ENCODE peak calls at places on chromosomes 13 and 19, in five cellular contexts. One of them, this sample, is unnamed.

GRCh38 chr13:37984357-37984756 is 114.8 kb upstream of the TRPC4 start:
- DNase-seq in HCT116: no peak
- DNase-seq in coronary artery: no peak
- DNase-seq in heart left ventricle: no peak
- DNase-seq in upper lobe of left lung: no peak
- DNase-seq in this sample: no peak

GRCh38 chr19:47729468-47729798 is 15.9 kb upstream of the NOP53 start:
- DNase-seq in coronary artery: peak; percentile 93
- DNase-seq in upper lobe of left lung: peak; percentile 86
- DNase-seq in heart left ventricle: peak; percentile 73
- DNase-seq in HCT116: peak; percentile 79
- DNase-seq in this sample: no peak

GRCh38 chr19:46924874-46925547 is 64.2 kb downstream of the ARHGAP35 start:
- DNase-seq in upper lobe of left lung: peak; percentile 33
- DNase-seq in heart left ventricle: peak; percentile 42
- DNase-seq in coronary artery: no peak
- DNase-seq in HCT116: no peak
- DNase-seq in this sample: no peak

GRCh38 chr13:49791214-49791752 is 1.2 kb downstream of the KPNA3 start:
- DNase-seq in upper lobe of left lung: peak; percentile 54
- DNase-seq in HCT116: no peak
- DNase-seq in coronary artery: no peak
- DNase-seq in heart left ventricle: no peak
- DNase-seq in this sample: no peak

GRCh38 chr19:10776900-10777650 is 58.9 kb downstream of the TMED1 start:
- DNase-seq in upper lobe of left lung: no peak
- DNase-seq in coronary artery: no peak
- DNase-seq in heart left ventricle: no peak
- DNase-seq in HCT116: no peak
- DNase-seq in this sample: no peak

GRCh38 chr13:60174113-60174512 is 10.4 kb upstream of the DIAPH3 start:
- DNase-seq in heart left ventricle: no peak
- DNase-seq in coronary artery: no peak
- DNase-seq in upper lobe of left lung: no peak
- DNase-seq in HCT116: no peak
- DNase-seq in this sample: no peak

GRCh38 chr13:90436697-90437096 is 910.8 kb upstream of the MIR17HG start:
- DNase-seq in upper lobe of left lung: no peak
- DNase-seq in coronary artery: no peak
- DNase-seq in HCT116: no peak
- DNase-seq in heart left ventricle: no peak
- DNase-seq in this sample: no peak

GRCh38 chr13:44815507-44816074 is 173.7 kb downstream of the NUFIP1 start:
- DNase-seq in upper lobe of left lung: peak; percentile 78
- DNase-seq in coronary artery: no peak
- DNase-seq in HCT116: peak; percentile 67
- DNase-seq in heart left ventricle: no peak
- DNase-seq in this sample: no peak

GRCh38 chr13:32804673-32805260 is 211.5 kb upstream of the KL start:
- DNase-seq in heart left ventricle: no peak
- DNase-seq in coronary artery: no peak
- DNase-seq in upper lobe of left lung: no peak
- DNase-seq in HCT116: no peak
- DNase-seq in this sample: no peak

GRCh38 chr13:94967183-94968039 is 255.1 kb upstream of the SOX21 start:
- DNase-seq in heart left ventricle: no peak
- DNase-seq in upper lobe of left lung: no peak
- DNase-seq in coronary artery: no peak
- DNase-seq in HCT116: no peak
- DNase-seq in this sample: no peak

GRCh38 chr19:6402834-6403608 is 10.1 kb upstream of the GTF2F1 start:
- DNase-seq in heart left ventricle: no peak
- DNase-seq in coronary artery: no peak
- DNase-seq in upper lobe of left lung: no peak
- DNase-seq in HCT116: no peak
- DNase-seq in this sample: no peak

GRCh38 chr19:19405919-19406877 is 723 bp downstream of the GATAD2A start:
- DNase-seq in heart left ventricle: peak; percentile 72
- DNase-seq in HCT116: no peak
- DNase-seq in upper lobe of left lung: peak; percentile 55
- DNase-seq in coronary artery: peak; percentile 82
- DNase-seq in this sample: peak; percentile 55

GRCh38 chr13:48161530-48162179 is 66.8 kb upstream of the MED4 start:
- DNase-seq in upper lobe of left lung: peak; percentile 85
- DNase-seq in heart left ventricle: peak; percentile 60
- DNase-seq in HCT116: no peak
- DNase-seq in coronary artery: no peak
- DNase-seq in this sample: no peak

GRCh38 chr13:66974889-66975288 is 255.2 kb downstream of the PCDH9 start:
- DNase-seq in coronary artery: no peak
- DNase-seq in HCT116: no peak
- DNase-seq in heart left ventricle: no peak
- DNase-seq in upper lobe of left lung: no peak
- DNase-seq in this sample: no peak

GRCh38 chr19:7254590-7254989 is 39.6 kb downstream of the INSR start:
- DNase-seq in heart left ventricle: no peak
- DNase-seq in coronary artery: no peak
- DNase-seq in HCT116: no peak
- DNase-seq in upper lobe of left lung: no peak
- DNase-seq in this sample: no peak

GRCh38 chr19:18220632-18221275 is 5.5 kb downstream of the PDE4C start:
- DNase-seq in HCT116: no peak
- DNase-seq in upper lobe of left lung: no peak
- DNase-seq in coronary artery: no peak
- DNase-seq in heart left ventricle: no peak
- DNase-seq in this sample: no peak

DNA sequence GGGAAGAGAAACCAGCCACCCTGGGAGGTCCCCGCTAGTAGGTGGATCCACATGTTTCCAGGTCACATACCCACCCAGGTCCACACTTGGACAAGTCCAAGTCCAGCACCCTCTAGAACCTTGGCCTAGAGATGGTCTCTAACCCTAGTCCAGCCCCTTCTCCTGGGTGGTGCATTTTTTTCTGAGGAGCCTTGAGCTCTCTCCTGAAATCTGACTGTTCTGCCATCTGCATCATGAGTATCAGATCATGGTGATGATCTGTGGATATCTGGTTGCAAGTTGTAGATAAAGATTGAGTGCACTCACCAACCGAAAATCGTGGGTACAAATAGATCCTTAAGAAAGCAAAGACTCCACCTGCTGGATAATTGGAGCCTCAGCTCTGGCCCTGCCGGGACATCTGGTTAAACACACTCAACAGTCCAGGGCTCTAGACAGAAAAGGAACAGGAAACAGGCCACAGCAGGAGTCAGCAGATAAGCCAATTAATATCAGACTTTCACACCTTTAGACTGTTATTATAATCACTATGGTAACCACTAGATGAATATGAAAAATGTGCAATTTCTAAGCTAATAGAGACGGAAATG is 41.1 kb downstream of the GPR12 start:
- DNase-seq in heart left ventricle: no peak
- DNase-seq in coronary artery: peak; percentile 3
- DNase-seq in HCT116: no peak
- DNase-seq in upper lobe of left lung: no peak
- DNase-seq in this sample: no peak
- TF ChIP-seq CTCF in heart left ventricle: no peak
- TF ChIP-seq CTCF in coronary artery: no peak
- TF ChIP-seq CTCF in HCT116: peak; percentile 44
- TF ChIP-seq CTCF in upper lobe of left lung: no peak
- TF ChIP-seq CTCF in this sample: no peak

DNA sequence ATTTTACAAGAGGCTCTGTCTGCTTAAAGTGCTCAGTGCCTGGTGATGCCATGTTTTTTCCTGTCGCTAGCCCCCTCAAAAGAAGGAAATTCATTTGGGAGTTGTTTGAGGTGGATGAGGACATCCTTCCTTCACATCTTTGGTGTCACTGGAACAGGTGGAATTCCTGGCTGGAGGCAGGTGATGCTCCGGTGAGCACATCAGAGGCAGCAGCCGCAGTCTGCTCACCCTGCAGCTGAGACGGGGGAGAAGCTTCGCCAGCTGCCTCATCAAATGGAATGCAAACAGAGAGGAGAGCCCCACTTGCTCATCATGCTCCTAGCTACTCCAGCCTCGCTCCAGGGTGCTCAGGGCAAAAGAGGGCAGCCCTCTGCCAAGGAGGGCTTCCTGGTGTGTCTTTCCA is 74.1 kb upstream of the UBL3 start:
- DNase-seq in heart left ventricle: no peak
- DNase-seq in upper lobe of left lung: no peak
- DNase-seq in HCT116: no peak
- DNase-seq in coronary artery: no peak
- DNase-seq in this sample: no peak
- TF ChIP-seq CTCF in heart left ventricle: no peak
- TF ChIP-seq CTCF in upper lobe of left lung: no peak
- TF ChIP-seq CTCF in HCT116: peak; percentile 1
- TF ChIP-seq CTCF in coronary artery: no peak
- TF ChIP-seq CTCF in this sample: peak; percentile 55

GRCh38 chr19:41887711-41888382 is 4.9 kb downstream of the ARHGEF1 start:
- DNase-seq in upper lobe of left lung: peak; percentile 91
- DNase-seq in heart left ventricle: peak; percentile 31
- DNase-seq in HCT116: peak; percentile 93
- DNase-seq in coronary artery: no peak
- DNase-seq in this sample: peak; percentile 75
- TF ChIP-seq CTCF in upper lobe of left lung: no peak
- TF ChIP-seq CTCF in heart left ventricle: no peak
- TF ChIP-seq CTCF in HCT116: peak; percentile 55
- TF ChIP-seq CTCF in coronary artery: no peak
- TF ChIP-seq CTCF in this sample: no peak

DNA sequence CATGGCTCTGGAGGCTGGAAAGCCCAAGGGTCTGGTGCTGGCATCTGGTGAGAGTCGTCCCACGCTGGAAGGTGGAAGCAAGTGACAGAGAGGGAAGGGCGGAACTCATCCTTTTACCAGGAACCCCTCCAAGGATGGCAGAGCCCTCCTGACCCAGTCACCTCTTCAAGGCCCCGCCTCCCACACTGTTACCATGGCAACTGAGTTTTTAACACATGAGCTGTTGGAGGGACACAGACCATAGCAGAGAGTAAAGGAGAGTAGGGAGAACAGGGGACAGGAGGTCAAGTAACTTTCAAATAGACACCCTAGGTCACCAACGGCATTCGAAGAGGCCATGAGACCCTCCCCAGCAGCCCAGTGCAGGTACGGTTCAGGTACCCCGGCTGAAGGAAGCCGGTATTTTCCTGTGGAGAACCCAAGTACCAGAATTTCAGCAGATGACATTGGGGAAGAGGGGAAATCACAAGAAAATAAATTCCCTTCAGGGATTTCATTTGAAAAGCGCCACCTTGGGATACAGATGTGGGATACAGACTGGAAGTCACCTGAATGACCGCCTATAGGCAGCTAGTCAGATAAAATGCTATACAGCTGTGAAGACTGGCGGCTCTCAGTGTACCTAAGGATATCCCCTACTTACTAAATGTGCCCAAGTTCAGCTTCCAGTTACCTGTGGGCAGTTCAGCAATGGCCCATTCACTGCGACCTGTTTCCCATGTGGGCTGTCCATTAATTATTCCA is 8.0 kb downstream of the IL17D start:
- DNase-seq in heart left ventricle: no peak
- DNase-seq in HCT116: no peak
- DNase-seq in coronary artery: no peak
- DNase-seq in upper lobe of left lung: no peak
- DNase-seq in this sample: no peak
- TF ChIP-seq CTCF in heart left ventricle: no peak
- TF ChIP-seq CTCF in HCT116: no peak
- TF ChIP-seq CTCF in coronary artery: no peak
- TF ChIP-seq CTCF in upper lobe of left lung: no peak
- TF ChIP-seq CTCF in this sample: no peak

GRCh38 chr19:15570420-15570819 is 44.6 kb upstream of the CYP4F8 start:
- DNase-seq in coronary artery: no peak
- DNase-seq in upper lobe of left lung: no peak
- DNase-seq in HCT116: no peak
- DNase-seq in heart left ventricle: no peak
- DNase-seq in this sample: no peak
- TF ChIP-seq CTCF in coronary artery: no peak
- TF ChIP-seq CTCF in upper lobe of left lung: no peak
- TF ChIP-seq CTCF in HCT116: no peak
- TF ChIP-seq CTCF in heart left ventricle: no peak
- TF ChIP-seq CTCF in this sample: no peak

GRCh38 chr13:22828081-22828480 is 352.7 kb upstream of the SGCG start:
- DNase-seq in heart left ventricle: no peak
- DNase-seq in upper lobe of left lung: no peak
- DNase-seq in HCT116: no peak
- DNase-seq in coronary artery: no peak
- DNase-seq in this sample: no peak
- TF ChIP-seq CTCF in heart left ventricle: no peak
- TF ChIP-seq CTCF in upper lobe of left lung: no peak
- TF ChIP-seq CTCF in HCT116: no peak
- TF ChIP-seq CTCF in coronary artery: no peak
- TF ChIP-seq CTCF in this sample: no peak

DNA sequence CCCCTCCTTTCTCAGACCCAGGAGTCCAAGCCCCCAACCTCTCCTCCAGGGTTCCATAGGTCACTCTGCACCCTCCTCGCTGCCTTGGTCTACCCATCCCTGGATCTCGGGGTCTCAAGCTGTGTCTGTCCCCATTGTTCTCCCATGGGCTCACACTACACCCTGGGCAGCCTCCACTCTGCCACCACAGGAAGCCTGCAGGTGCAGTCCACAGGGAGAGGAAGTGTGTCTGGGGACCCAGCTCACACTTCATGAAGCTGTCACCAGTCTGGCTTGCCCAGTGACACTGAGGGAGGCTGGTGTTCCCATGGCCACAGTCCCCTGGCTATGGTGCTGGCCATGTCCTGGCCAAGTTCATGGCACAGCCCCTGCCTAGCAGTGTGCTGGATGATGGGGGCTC is 5.3 kb downstream of the NECTIN2 start:
- DNase-seq in upper lobe of left lung: no peak
- DNase-seq in HCT116: no peak
- DNase-seq in heart left ventricle: no peak
- DNase-seq in coronary artery: no peak
- DNase-seq in this sample: no peak
- TF ChIP-seq CTCF in upper lobe of left lung: no peak
- TF ChIP-seq CTCF in HCT116: no peak
- TF ChIP-seq CTCF in heart left ventricle: no peak
- TF ChIP-seq CTCF in coronary artery: no peak
- TF ChIP-seq CTCF in this sample: no peak

DNA sequence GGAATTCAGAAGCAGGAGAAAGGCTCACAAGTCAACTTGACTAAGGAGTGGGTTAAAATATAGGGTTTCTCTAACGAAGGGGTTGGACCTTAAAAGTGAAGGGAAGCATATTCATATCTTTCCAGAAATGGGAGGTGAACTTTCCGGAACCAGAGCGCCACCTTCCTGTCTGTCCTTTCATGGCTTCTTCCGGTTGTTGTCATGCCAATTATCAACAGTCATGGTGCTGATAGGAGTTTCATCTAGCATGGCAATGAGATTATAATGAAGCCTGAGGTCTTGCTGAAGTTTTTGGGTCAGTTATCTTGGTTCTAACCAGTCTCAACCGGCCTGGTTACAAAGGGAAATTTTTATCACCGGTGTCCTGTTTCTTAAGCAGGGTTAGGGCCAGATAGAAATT is 162.9 kb upstream of the NBEA start:
- DNase-seq in upper lobe of left lung: no peak
- DNase-seq in coronary artery: no peak
- DNase-seq in HCT116: no peak
- DNase-seq in heart left ventricle: no peak
- DNase-seq in this sample: no peak
- TF ChIP-seq CTCF in upper lobe of left lung: no peak
- TF ChIP-seq CTCF in coronary artery: no peak
- TF ChIP-seq CTCF in HCT116: no peak
- TF ChIP-seq CTCF in heart left ventricle: peak; percentile 14
- TF ChIP-seq CTCF in this sample: no peak

This sample was measured in natural killer cell.